ENCODE peak calls at places on chromosomes 12 and 14, in seven cellular contexts. O is EL, E is hepatocyte, V is GM03348, B is H1, Q is fibroblast of the aortic adventitia, T is iris pigment epithelial cell. U is an unnamed sample.

GRCh38 chr12:28164644-28165313 is 25.5 kb upstream of the CCDC91 start:
- DNase-seq in B (no peak), T (peak), E (peak), Q (no peak), O (no peak), V (no peak), U (no peak)

GRCh38 chr12:102765736-102766135 is 151.3 kb downstream of the PAH start:
- DNase-seq in E (no peak), O (no peak), V (no peak), T (peak), Q (no peak), B (no peak), U (no peak)

GRCh38 chr14:93219103-93219726 is 12.2 kb downstream of the UBR7 start:
- DNase-seq in T (peak), Q (peak), B (no peak), E (peak), V (peak), O (peak), U (no peak)

GRCh38 chr12:27906658-27907473 is 65.7 kb downstream of the PTHLH start:
- DNase-seq in B (no peak), V (peak), T (peak), O (peak), E (peak), Q (no peak), U (no peak)

GRCh38 chr12:47715877-47716548 is 9.3 kb downstream of the ENDOU start:
- DNase-seq in T (no peak), Q (no peak), B (peak), O (no peak), V (no peak), E (no peak), U (no peak)

GRCh38 chr12:19882418-19882817 is 443.1 kb downstream of the AEBP2 start:
- DNase-seq in V (no peak), T (no peak), Q (peak), B (no peak), O (no peak), E (no peak), U (no peak)

GRCh38 chr12:123934829-123935228 is 37.8 kb downstream of the CCDC92 start:
- DNase-seq in B (no peak), V (peak), O (peak), E (no peak), T (peak), Q (no peak), U (no peak)

GRCh38 chr14:64634558-64634957 is 69.7 kb upstream of the PLEKHG3 start:
- DNase-seq in Q (no peak), T (no peak), E (no peak), V (no peak), O (no peak), B (no peak), U (no peak)

GRCh38 chr12:22527999-22528398 is 16.3 kb downstream of the C2CD5 start:
- DNase-seq in E (no peak), B (no peak), V (peak), Q (peak), T (peak), O (peak), U (no peak)

GRCh38 chr14:69625299-69626131 is 14.1 kb downstream of the SUSD6 start:
- DNase-seq in E (no peak), Q (no peak), T (peak), B (no peak), V (no peak), O (peak), U (no peak)

GRCh38 chr12:125341422-125341821 is 276.2 kb downstream of the AACS start:
- DNase-seq in Q (no peak), B (no peak), V (no peak), O (no peak), T (no peak), E (no peak), U (no peak)

GRCh38 chr12:62799126-62799736 is 135.7 kb downstream of the PPM1H start:
- DNase-seq in E (peak), Q (peak), B (peak), T (peak), O (peak), V (peak), U (peak)

GRCh38 chr14:73422515-73422914 is 35.8 kb downstream of the NUMB start:
- DNase-seq in V (no peak), E (peak), O (no peak), B (no peak), Q (no peak), T (no peak), U (no peak)

GRCh38 chr12:1917172-1918070 is 1.0 kb downstream of the CACNA2D4 start:
- DNase-seq in E (peak), T (no peak), O (no peak), Q (no peak), V (peak), B (no peak), U (no peak)

GRCh38 chr14:34098045-34098984 is 147.4 kb upstream of the EGLN3 start:
- DNase-seq in B (peak), T (peak), V (peak), Q (peak), O (peak), E (peak), U (peak)

GRCh38 chr14:19878029-19878642 is 3.2 kb downstream of the OR4K2 start:
- DNase-seq in O (no peak), T (peak), B (no peak), E (no peak), Q (peak), V (no peak), U (peak)

GRCh38 chr12:132171293-132171967 is 27.2 kb downstream of the NOC4L start:
- DNase-seq in O (no peak), B (no peak), V (no peak), E (no peak), T (no peak), Q (no peak), U (no peak)

GRCh38 chr12:88035907-88036289 is 6.7 kb upstream of the C12orf50 start:
- DNase-seq in O (no peak), Q (no peak), B (no peak), V (no peak), T (no peak), E (no peak), U (no peak)

GRCh38 chr12:7937867-7938506 is 2.0 kb upstream of the SLC2A3 start:
- DNase-seq in Q (no peak), T (no peak), O (peak), E (no peak), V (no peak), B (no peak), U (peak)

GRCh38 chr12:64256166-64256800 is 34.2 kb upstream of the KICS2 start:
- DNase-seq in O (peak), E (peak), B (no peak), Q (peak), V (peak), T (peak), U (peak)

GRCh38 chr12:52171950-52172512 is 19.8 kb downstream of the KRT80 start:
- DNase-seq in O (peak), Q (peak), T (peak), V (no peak), B (peak), E (no peak), U (no peak)

GRCh38 chr14:90518941-90519256 is 122.1 kb downstream of the CALM1 start:
- DNase-seq in E (peak), O (peak), B (peak), Q (no peak), V (peak), T (peak), U (no peak)

GRCh38 chr14:74836251-74836957 is 39.5 kb downstream of the PROX2 start:
- DNase-seq in O (no peak), E (no peak), Q (peak), T (peak), V (no peak), B (no peak), U (no peak)

GRCh38 chr14:106737025-106737424 is 1210.6 kb downstream of the TMEM121 start:
- DNase-seq in O (no peak), B (no peak), V (no peak), E (no peak), Q (no peak), T (no peak), U (no peak)

GRCh38 chr12:12803186-12803585 is 10.0 kb upstream of the DDX47 start:
- DNase-seq in Q (peak), T (peak), V (peak), B (no peak), O (peak), E (peak), U (no peak)

GRCh38 chr14:62462996-62463395 is 582.3 kb downstream of the KCNH5 start:
- DNase-seq in E (no peak), O (no peak), Q (no peak), T (no peak), V (no peak), B (no peak), U (no peak)

GRCh38 chr14:50052517-50052916 is 63.9 kb downstream of the VCPKMT start:
- DNase-seq in E (no peak), O (no peak), T (no peak), V (no peak), B (no peak), Q (no peak), U (no peak)

GRCh38 chr12:132432721-132433577 is 57.0 kb upstream of the FBRSL1 start:
- DNase-seq in T (peak), O (no peak), Q (peak), E (peak), V (peak), B (no peak), U (no peak)

GRCh38 chr14:51860164-51860835 is at the start of gene GNG2:
- DNase-seq in Q (peak), E (peak), T (peak), V (peak), B (peak), O (peak), U (peak)

GRCh38 chr12:110223777-110224378 is 57.2 kb upstream of the ATP2A2 start:
- DNase-seq in Q (peak), T (peak), V (no peak), E (no peak), B (no peak), O (peak), U (no peak)

GRCh38 chr14:68680541-68681051 is 112.3 kb downstream of the ZFP36L1 start:
- DNase-seq in Q (peak), E (no peak), T (peak), O (no peak), B (no peak), V (no peak), U (no peak)

GRCh38 chr12:110717037-110717436 is 25.7 kb downstream of the PPP1CC start:
- DNase-seq in O (no peak), Q (no peak), E (no peak), V (no peak), B (no peak), T (no peak), U (no peak)

U was measured in stromal cell of bone marrow.